ENCODE peak calls at places on chromosomes 16 and 17, in four cellular contexts. A is ascending aorta, J is amniotic stem cell, C is uterus. F is an unnamed sample.

GRCh38 chr17:79023886-79024771 is at the start of gene C1QTNF1:
- DNase-seq in A (peak; percentile 77), J (no peak), C (peak; percentile 62), F (peak; percentile 86)

GRCh38 chr17:19000531-19001011 is 4.0 kb downstream of the FAM83G start:
- DNase-seq in A (no peak), J (no peak), C (no peak), F (no peak)

GRCh38 chr17:15444805-15445204 is 22.6 kb downstream of the CDRT4 start:
- DNase-seq in A (no peak), J (no peak), C (no peak), F (no peak)

GRCh38 chr17:49157784-49158183 is 25.2 kb downstream of the B4GALNT2 start:
- DNase-seq in A (no peak), J (no peak), C (no peak), F (no peak)

GRCh38 chr16:78196527-78196926 is 97.1 kb downstream of the WWOX start:
- DNase-seq in A (no peak), J (no peak), C (no peak), F (no peak)

GRCh38 chr16:49491736-49492089 is 118.1 kb downstream of the C16orf78 start:
- DNase-seq in A (peak; percentile 65), J (no peak), C (peak; percentile 34), F (peak; percentile 63)

GRCh38 chr17:61648587-61648986 is 57.6 kb upstream of the NACA2 start:
- DNase-seq in A (no peak), J (no peak), C (no peak), F (no peak)

GRCh38 chr17:66331038-66331816 is 28.8 kb downstream of the PRKCA start:
- DNase-seq in A (no peak), J (no peak), C (no peak), F (no peak)

GRCh38 chr17:32116937-32117336 is 25.4 kb upstream of the RHOT1 start:
- DNase-seq in A (no peak), J (no peak), C (no peak), F (no peak)

F was measured in suprapubic skin.